ENCODE peak calls at places on chromosome 16, in four cellular contexts. One of them, this sample, is unnamed.

GRCh38 chr16:1430759-1431496 is at the start of gene PERCC1:
- DNase-seq in transverse colon: no peak
- DNase-seq in HL-60: no peak
- DNase-seq in H1: no peak
- DNase-seq in this sample: peak; percentile 80

GRCh38 chr16:50257876-50258275 is 8.5 kb upstream of the ADCY7 start:
- DNase-seq in HL-60: no peak
- DNase-seq in transverse colon: no peak
- DNase-seq in H1: no peak
- DNase-seq in this sample: no peak

GRCh38 chr16:14309906-14310305 is 238.8 kb downstream of the MRTFB start:
- DNase-seq in H1: no peak
- DNase-seq in HL-60: no peak
- DNase-seq in transverse colon: no peak
- DNase-seq in this sample: no peak

GRCh38 chr16:71311553-71312158 is 22.5 kb upstream of the CMTR2 start:
- DNase-seq in transverse colon: no peak
- DNase-seq in H1: peak; percentile 15
- DNase-seq in HL-60: no peak
- DNase-seq in this sample: no peak

GRCh38 chr16:81623365-81624102 is 155.6 kb upstream of the PLCG2 start:
- DNase-seq in H1: no peak
- DNase-seq in HL-60: peak; percentile 28
- DNase-seq in transverse colon: peak; percentile 55
- DNase-seq in this sample: no peak

GRCh38 chr16:775236-775796 is 12.9 kb downstream of the RPUSD1 start:
- DNase-seq in transverse colon: no peak
- DNase-seq in H1: no peak
- DNase-seq in HL-60: no peak
- DNase-seq in this sample: peak; percentile 81

GRCh38 chr16:66266436-66267286 is 99.8 kb upstream of the CDH5 start:
- DNase-seq in transverse colon: peak; percentile 27
- DNase-seq in H1: no peak
- DNase-seq in HL-60: no peak
- DNase-seq in this sample: peak; percentile 85

GRCh38 chr16:7376227-7376626 is 43.6 kb downstream of the RBFOX1 start:
- DNase-seq in HL-60: no peak
- DNase-seq in H1: no peak
- DNase-seq in transverse colon: no peak
- DNase-seq in this sample: no peak

GRCh38 chr16:48117217-48118105 is 38.3 kb downstream of the ABCC12 start:
- DNase-seq in HL-60: peak; percentile 57
- DNase-seq in H1: peak; percentile 71
- DNase-seq in transverse colon: peak; percentile 23
- DNase-seq in this sample: no peak

GRCh38 chr16:54176376-54176901 is 110.1 kb downstream of the IRX3 start:
- DNase-seq in H1: no peak
- DNase-seq in transverse colon: no peak
- DNase-seq in HL-60: peak; percentile 6
- DNase-seq in this sample: no peak

DNA sequence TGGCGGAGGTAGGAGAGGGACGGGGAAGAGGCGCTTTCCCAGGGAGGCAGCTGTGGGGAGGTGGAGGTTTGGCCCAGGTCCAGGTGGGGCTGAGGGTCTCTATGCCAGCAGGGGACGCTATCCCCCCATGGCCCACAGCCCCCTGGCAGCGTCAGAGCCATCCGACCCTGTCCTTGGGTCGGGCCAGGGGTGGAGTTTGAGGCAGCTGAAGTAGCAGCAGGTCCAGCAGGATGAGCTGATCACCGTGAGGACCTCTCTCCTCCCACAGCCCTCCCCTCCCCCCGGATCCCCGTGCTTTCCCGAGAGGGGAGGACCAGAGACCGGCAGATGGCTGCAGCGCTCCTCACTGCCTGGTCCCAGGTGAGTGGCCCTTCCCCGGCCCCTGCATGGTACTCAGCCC is 3.2 kb downstream of the ZNF205 start:
- DNase-seq in HL-60: no peak
- DNase-seq in H1: no peak
- DNase-seq in transverse colon: no peak
- DNase-seq in this sample: no peak
- TF ChIP-seq CTCF in HL-60: no peak
- TF ChIP-seq CTCF in H1: peak; percentile 57
- TF ChIP-seq CTCF in transverse colon: no peak
- TF ChIP-seq CTCF in this sample: no peak

GRCh38 chr16:89411335-89411850 is 79.0 kb downstream of the ANKRD11 start:
- DNase-seq in H1: no peak
- DNase-seq in transverse colon: no peak
- DNase-seq in HL-60: peak; percentile 17
- DNase-seq in this sample: no peak

GRCh38 chr16:89410794-89411309 is 79.5 kb downstream of the ANKRD11 start:
- DNase-seq in transverse colon: peak; percentile 40
- DNase-seq in HL-60: no peak
- DNase-seq in H1: no peak
- DNase-seq in this sample: peak; percentile 89

GRCh38 chr16:89409161-89409711 is 81.1 kb downstream of the ANKRD11 start:
- DNase-seq in H1: no peak
- DNase-seq in HL-60: no peak
- DNase-seq in transverse colon: peak; percentile 38
- DNase-seq in this sample: no peak

GRCh38 chr16:89408315-89408714 is 82.0 kb downstream of the ANKRD11 start:
- DNase-seq in HL-60: no peak
- DNase-seq in transverse colon: no peak
- DNase-seq in H1: no peak
- DNase-seq in this sample: no peak

GRCh38 chr16:89410322-89410721 is 80.0 kb downstream of the ANKRD11 start:
- DNase-seq in H1: no peak
- DNase-seq in transverse colon: no peak
- DNase-seq in HL-60: no peak
- DNase-seq in this sample: no peak
- H3K27ac ChIP-seq in H1: no peak overlapping the region
- H3K27ac ChIP-seq in transverse colon: no peak overlapping the region
- H3K27ac ChIP-seq in HL-60: no peak overlapping the region
- H3K27ac ChIP-seq in this sample: no peak overlapping the region

DNA sequence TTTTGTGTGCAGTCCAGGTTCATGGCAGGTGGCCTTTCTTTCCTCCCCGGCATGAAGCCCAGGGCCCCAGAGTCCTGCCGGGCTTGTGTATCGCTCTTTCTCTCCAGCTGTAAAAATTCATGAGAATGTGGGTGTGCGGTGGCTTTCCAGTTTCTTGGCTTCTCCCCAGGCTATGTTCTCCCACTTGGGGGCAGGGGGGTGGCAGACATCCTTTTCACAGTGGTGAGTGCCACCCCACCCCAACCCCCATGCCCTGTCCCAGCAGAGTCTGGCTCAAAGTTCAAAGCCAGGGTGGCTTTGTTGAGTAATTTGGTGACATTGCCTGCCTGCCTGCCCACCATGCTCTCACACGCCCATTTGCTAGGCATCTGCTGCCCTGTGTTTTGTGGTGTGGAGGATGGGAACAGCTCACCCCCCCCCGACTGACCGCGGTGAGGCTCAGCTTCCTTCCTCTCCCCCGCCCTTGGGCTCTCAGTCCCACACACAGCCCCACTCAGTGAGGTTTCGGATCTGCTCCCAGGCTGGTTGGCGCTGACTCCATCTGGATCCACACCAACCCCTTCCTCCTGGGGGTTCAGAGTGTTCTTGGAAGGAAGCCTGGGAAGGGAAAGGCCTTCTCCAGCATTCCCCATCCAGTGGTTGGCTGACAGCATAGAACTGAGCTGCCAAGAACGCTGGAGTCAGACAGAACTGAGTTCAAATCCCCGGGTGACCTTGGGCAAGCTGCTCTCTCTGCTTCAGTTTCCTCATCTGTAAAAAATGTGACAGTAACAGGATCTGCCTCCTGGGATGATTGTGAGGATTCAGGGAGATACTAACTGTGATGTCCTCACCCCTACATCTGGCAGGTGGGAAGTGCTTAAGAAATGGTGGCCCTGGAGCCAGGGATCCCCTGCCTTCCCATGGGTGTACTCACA is 36.1 kb downstream of the CHD9 start:
- DNase-seq in HL-60: peak; percentile 81
- DNase-seq in transverse colon: peak; percentile 88
- DNase-seq in H1: no peak
- DNase-seq in this sample: peak; percentile 39
- TF ChIP-seq POLR2AphosphoS5 in HL-60: peak; percentile 46
- TF ChIP-seq POLR2AphosphoS5 in transverse colon: peak; percentile 84
- TF ChIP-seq POLR2AphosphoS5 in H1: no peak
- TF ChIP-seq POLR2AphosphoS5 in this sample: peak; percentile 93

GRCh38 chr16:74291176-74291575 is 5.4 kb upstream of the PSMD7 start:
- DNase-seq in H1: no peak
- DNase-seq in HL-60: no peak
- DNase-seq in transverse colon: no peak
- DNase-seq in this sample: no peak

GRCh38 chr16:74290356-74290755 is 6.3 kb upstream of the PSMD7 start:
- DNase-seq in transverse colon: no peak
- DNase-seq in H1: no peak
- DNase-seq in HL-60: no peak
- DNase-seq in this sample: no peak

GRCh38 chr16:74291577-74292208 is 4.9 kb upstream of the PSMD7 start:
- DNase-seq in HL-60: no peak
- DNase-seq in transverse colon: no peak
- DNase-seq in H1: no peak
- DNase-seq in this sample: no peak

DNA sequence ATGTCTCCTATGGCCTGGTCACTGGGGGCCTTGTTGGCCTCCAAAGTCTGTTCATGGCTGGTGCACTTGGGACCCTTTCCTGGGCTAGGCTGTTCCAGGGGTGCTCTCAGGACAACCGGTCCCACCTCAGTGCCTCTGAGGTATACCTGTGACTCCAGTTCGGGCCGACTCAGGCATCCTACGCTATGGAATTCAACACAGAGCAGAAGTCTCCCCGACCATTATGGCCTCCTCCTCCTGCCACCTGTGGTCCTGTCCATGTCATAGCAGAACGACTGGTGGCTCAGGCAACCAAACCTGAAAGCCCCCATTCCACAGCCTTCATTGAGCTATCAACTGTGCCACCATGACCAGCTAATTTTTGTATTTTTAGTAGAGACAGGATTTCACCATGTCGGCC is 8.5 kb upstream of the PSMD7 start:
- DNase-seq in H1: no peak
- DNase-seq in HL-60: no peak
- DNase-seq in transverse colon: no peak
- DNase-seq in this sample: no peak
- TF ChIP-seq CTCF in H1: no peak
- TF ChIP-seq CTCF in HL-60: no peak
- TF ChIP-seq CTCF in transverse colon: no peak
- TF ChIP-seq CTCF in this sample: no peak

GRCh38 chr16:57112403-57113041 is 20.1 kb downstream of the CPNE2 start:
- DNase-seq in transverse colon: no peak
- DNase-seq in HL-60: no peak
- DNase-seq in H1: no peak
- DNase-seq in this sample: no peak
- H3K27ac ChIP-seq in transverse colon: no peak overlapping the region
- H3K27ac ChIP-seq in HL-60: no peak overlapping the region
- H3K27ac ChIP-seq in H1: no peak overlapping the region
- H3K27ac ChIP-seq in this sample: peak overlapping the region; percentile 46

DNA sequence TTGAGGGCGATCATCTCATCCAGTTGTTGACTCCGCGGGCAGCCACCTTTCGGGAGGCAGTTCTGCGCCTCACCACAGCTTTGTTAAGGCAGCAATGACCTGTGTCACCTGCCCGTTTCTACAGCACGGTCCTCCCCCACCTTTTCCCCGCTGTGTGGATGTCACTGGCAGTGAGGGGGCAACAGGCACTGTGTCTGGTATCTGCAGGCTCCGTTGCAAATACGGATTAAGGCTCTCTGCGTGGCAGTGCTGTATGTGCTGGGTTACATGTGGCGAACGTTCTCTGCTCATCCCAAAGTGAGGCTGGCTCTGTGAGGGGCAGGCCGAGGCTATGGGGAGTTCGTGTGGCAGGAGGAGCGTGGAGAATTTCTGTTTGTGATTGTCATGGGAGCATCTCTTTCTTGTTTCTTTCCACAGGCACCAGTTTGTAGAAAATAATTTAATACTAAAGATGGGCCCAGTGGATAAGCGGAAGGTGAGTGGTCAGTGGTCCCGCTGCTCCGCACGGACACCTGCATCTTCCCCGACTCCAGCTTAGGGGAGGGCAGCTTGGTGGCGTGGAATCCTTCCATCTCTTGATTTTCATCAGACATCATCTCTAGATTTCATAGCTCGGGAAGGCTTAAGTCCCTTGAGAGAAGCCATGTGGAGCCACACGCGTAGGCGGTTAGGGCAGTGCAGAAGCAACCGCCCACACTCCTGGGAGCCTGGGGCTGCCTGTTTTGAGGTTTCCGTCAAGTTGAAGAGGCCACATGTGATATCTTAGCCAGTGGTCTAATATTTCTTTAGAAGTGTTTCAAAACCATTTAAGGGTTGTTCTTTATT is 57.8 kb downstream of the PDPK1 start:
- DNase-seq in H1: no peak
- DNase-seq in transverse colon: no peak
- DNase-seq in HL-60: no peak
- DNase-seq in this sample: no peak
- TF ChIP-seq POLR2AphosphoS5 in H1: no peak
- TF ChIP-seq POLR2AphosphoS5 in transverse colon: no peak
- TF ChIP-seq POLR2AphosphoS5 in HL-60: no peak
- TF ChIP-seq POLR2AphosphoS5 in this sample: no peak

GRCh38 chr16:80573700-80574120 is 32.9 kb downstream of the DYNLRB2 start:
- DNase-seq in H1: no peak
- DNase-seq in transverse colon: no peak
- DNase-seq in HL-60: no peak
- DNase-seq in this sample: no peak
- TF ChIP-seq CTCF in H1: no peak
- TF ChIP-seq CTCF in transverse colon: no peak
- TF ChIP-seq CTCF in HL-60: no peak
- TF ChIP-seq CTCF in this sample: no peak

This sample was measured in upper lobe of left lung.